ENCODE peak calls at places on chromosome 1, in eight cellular contexts. H, E, X, P, N, K, T and Y are unnamed samples.

GRCh38 chr1:14441302-14441741 is 157.2 kb upstream of the KAZN start:
- DNase-seq in N (no peak), E (no peak), X (peak), K (no peak), T (peak), H (no peak), P (no peak), Y (no peak)

GRCh38 chr1:112704511-112704907 is 2.4 kb downstream of the RHOC start:
- DNase-seq in K (no peak), N (no peak), E (no peak), T (no peak), X (no peak), H (no peak), P (no peak), Y (no peak)

GRCh38 chr1:180252638-180253536 is 22.8 kb downstream of the LHX4 start:
- DNase-seq in T (peak), H (peak), P (peak), K (peak), X (peak), E (peak), N (peak), Y (peak)

GRCh38 chr1:5810553-5811270 is 181.5 kb downstream of the NPHP4 start:
- DNase-seq in H (no peak), K (no peak), T (no peak), E (no peak), N (no peak), P (no peak), X (no peak), Y (no peak)

GRCh38 chr1:182175340-182176068 is 114.0 kb upstream of the ZNF648 start:
- DNase-seq in P (peak), K (no peak), T (peak), N (peak), E (no peak), H (peak), X (peak), Y (no peak)

GRCh38 chr1:25182629-25183028 is 49.7 kb downstream of the SYF2 start:
- DNase-seq in E (no peak), H (no peak), X (no peak), T (peak), P (no peak), K (peak), N (no peak), Y (no peak)

GRCh38 chr1:68384321-68384813 is 65.4 kb downstream of the RPE65 start:
- DNase-seq in N (peak), X (no peak), H (peak), E (no peak), T (peak), K (peak), P (no peak), Y (no peak)

GRCh38 chr1:236830560-236830959 is 35.5 kb downstream of the MTR start:
- DNase-seq in N (peak), T (no peak), H (no peak), E (no peak), X (no peak), P (no peak), K (no peak), Y (no peak)

GRCh38 chr1:173175514-173176146 is 31.5 kb downstream of the TNFSF4 start:
- DNase-seq in H (no peak), T (peak), X (no peak), P (no peak), E (no peak), K (peak), N (no peak), Y (no peak)

GRCh38 chr1:117815105-117815812 is 114.2 kb downstream of the GDAP2 start:
- DNase-seq in E (no peak), H (no peak), N (no peak), T (peak), K (peak), X (no peak), P (no peak), Y (no peak)

GRCh38 chr1:47409311-47410085 is 6.6 kb upstream of the FOXE3 start:
- DNase-seq in P (no peak), E (no peak), T (no peak), H (no peak), X (no peak), K (no peak), N (no peak), Y (no peak)

GRCh38 chr1:26910343-26911160 is 3.2 kb downstream of the NR0B2 start:
- DNase-seq in N (peak), T (no peak), H (no peak), X (no peak), P (no peak), K (no peak), E (no peak), Y (no peak)

GRCh38 chr1:236858203-236858602 is 63.1 kb downstream of the MTR start:
- DNase-seq in H (no peak), E (no peak), X (no peak), T (no peak), K (no peak), P (no peak), N (no peak), Y (no peak)

GRCh38 chr1:68188644-68189340 is 43.5 kb downstream of the WLS start:
- DNase-seq in P (no peak), H (no peak), K (peak), N (no peak), T (no peak), X (no peak), E (no peak), Y (no peak)

GRCh38 chr1:156140879-156141707 is 12.3 kb upstream of the SEMA4A start:
- DNase-seq in H (no peak), K (peak), P (no peak), T (no peak), N (no peak), E (no peak), X (peak), Y (no peak)

GRCh38 chr1:47681735-47682134 is 243.9 kb downstream of the FOXD2 start:
- DNase-seq in H (no peak), T (no peak), N (no peak), K (no peak), P (no peak), E (no peak), X (no peak), Y (no peak)

GRCh38 chr1:21523297-21523813 is 14.1 kb downstream of the ALPL start:
- DNase-seq in K (no peak), X (no peak), H (no peak), T (no peak), P (no peak), N (no peak), E (no peak), Y (no peak)

GRCh38 chr1:55854911-55855310 is 639.7 kb upstream of the USP24 start:
- DNase-seq in H (no peak), E (no peak), X (no peak), T (no peak), N (no peak), P (no peak), K (no peak), Y (no peak)

GRCh38 chr1:55334797-55335196 is 119.6 kb upstream of the USP24 start:
- DNase-seq in X (no peak), E (no peak), H (no peak), P (no peak), T (no peak), N (no peak), K (no peak), Y (no peak)

GRCh38 chr1:158972841-158973240 is 36.9 kb upstream of the IFI16 start:
- DNase-seq in E (no peak), K (peak), X (no peak), T (peak), H (peak), P (no peak), N (no peak), Y (no peak)

GRCh38 chr1:907611-908451 is 15.9 kb upstream of the SAMD11 start:
- DNase-seq in P (no peak), H (no peak), K (no peak), E (no peak), N (peak), T (no peak), X (no peak), Y (peak)

GRCh38 chr1:108050134-108050533 is 85.2 kb upstream of the VAV3 start:
- DNase-seq in T (peak), E (no peak), K (no peak), P (no peak), X (no peak), N (peak), H (no peak), Y (no peak)

GRCh38 chr1:111504097-111504496 is 664 bp upstream of the ADORA3 start:
- DNase-seq in E (no peak), P (no peak), H (no peak), K (no peak), X (no peak), T (no peak), N (no peak), Y (no peak)
- H3K4me3 ChIP-seq in E (no peak), P (no peak), H (no peak), K (no peak), X (no peak), T (no peak), N (no peak), Y (no peak)

GRCh38 chr1:29260531-29260930 is 24.2 kb downstream of the PTPRU start:
- DNase-seq in K (no peak), P (no peak), X (no peak), N (no peak), H (no peak), E (no peak), T (no peak), Y (no peak)
- H3K4me3 ChIP-seq in K (peak), P (no peak), X (no peak), N (no peak), H (no peak), E (peak), T (no peak), Y (no peak)

GRCh38 chr1:147202576-147202975 is 22.6 kb downstream of the FMO5 start:
- DNase-seq in E (no peak), K (no peak), T (peak), P (no peak), H (no peak), N (no peak), X (no peak), Y (no peak)
- H3K4me3 ChIP-seq in E (no peak), K (no peak), T (no peak), P (no peak), H (no peak), N (no peak), X (no peak), Y (no peak)

DNA sequence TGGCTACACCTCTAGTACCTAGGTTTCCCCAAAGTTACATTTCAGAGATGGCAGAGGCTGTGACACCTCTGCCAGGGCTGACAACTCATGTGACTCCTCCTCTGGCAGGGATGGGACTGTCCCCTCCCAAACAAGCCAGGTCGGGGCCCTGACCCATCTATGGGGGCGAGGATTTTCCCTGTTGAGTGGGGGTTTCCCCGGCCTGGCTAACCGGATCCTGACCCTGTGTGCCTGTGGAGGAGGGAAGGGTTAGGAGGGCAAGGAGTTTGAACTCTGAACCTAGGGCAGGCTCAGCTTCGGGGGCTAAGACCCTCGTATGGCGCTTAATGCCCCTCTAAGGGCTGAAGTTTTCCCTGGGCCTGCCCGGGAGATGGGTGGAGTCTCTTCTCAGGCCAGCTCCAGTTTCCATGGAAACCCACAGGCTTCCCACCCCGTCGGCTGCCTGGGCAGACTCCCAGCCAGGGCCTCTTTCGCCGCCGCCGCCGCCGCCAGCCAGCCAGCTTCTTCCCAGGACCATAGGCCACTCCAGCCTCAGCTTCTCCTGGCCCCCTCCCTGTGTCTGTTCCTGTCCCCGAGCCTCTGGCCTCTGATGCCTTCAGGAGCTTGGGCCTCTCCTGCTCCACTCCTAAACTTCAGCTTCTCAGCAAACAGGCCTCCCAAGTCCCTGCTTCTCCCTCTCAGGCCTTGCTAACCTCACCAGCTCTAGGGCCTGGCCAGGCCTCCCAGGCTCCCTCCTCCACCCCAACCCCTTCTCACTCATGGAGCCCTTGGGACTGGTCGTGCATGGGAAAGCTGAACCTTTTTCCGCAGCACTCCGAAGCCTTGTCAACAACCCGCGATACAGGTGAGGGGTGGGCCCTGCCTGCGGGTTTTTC is at the start of gene BTBD19:
- DNase-seq in H (peak), X (no peak), E (peak), P (peak), T (no peak), K (peak), N (peak), Y (no peak)
- H3K4me3 ChIP-seq in H (peak), X (peak), E (peak), P (no peak), T (no peak), K (peak), N (no peak), Y (peak)

GRCh38 chr1:162023181-162023546 is 505 bp downstream of the OLFML2B start:
- DNase-seq in P (no peak), T (no peak), H (no peak), N (no peak), K (peak), E (no peak), X (no peak), Y (no peak)
- H3K4me3 ChIP-seq in P (no peak), T (peak), H (peak), N (no peak), K (peak), E (peak), X (peak), Y (peak)

GRCh38 chr1:42748461-42749410 is 8.7 kb upstream of the CLDN19 start:
- DNase-seq in K (no peak), X (no peak), E (no peak), N (no peak), P (no peak), H (no peak), T (no peak), Y (no peak)

GRCh38 chr1:42752284-42752683 is 12.2 kb upstream of the CLDN19 start:
- DNase-seq in H (no peak), K (no peak), E (no peak), N (no peak), P (no peak), T (no peak), X (no peak), Y (no peak)

GRCh38 chr1:42747125-42747524 is 7.1 kb upstream of the CLDN19 start:
- DNase-seq in H (no peak), K (peak), X (no peak), E (peak), P (no peak), N (peak), T (peak), Y (peak)

GRCh38 chr1:42748021-42748420 is 8.0 kb upstream of the CLDN19 start:
- DNase-seq in T (no peak), E (no peak), K (no peak), P (no peak), N (no peak), X (no peak), H (no peak), Y (no peak)

GRCh38 chr1:42750041-42750440 is 10.0 kb upstream of the CLDN19 start:
- DNase-seq in H (no peak), P (no peak), E (no peak), X (no peak), T (no peak), N (no peak), K (no peak), Y (no peak)
- H3K4me3 ChIP-seq in H (no peak), P (no peak), E (no peak), X (no peak), T (no peak), N (no peak), K (no peak), Y (no peak)

GRCh38 chr1:19665044-19665455 is 375 bp downstream of the HTR6 start:
- DNase-seq in T (no peak), K (no peak), H (no peak), N (no peak), X (no peak), E (no peak), P (no peak), Y (no peak)
- H3K4me3 ChIP-seq in T (peak), K (no peak), H (peak), N (no peak), X (peak), E (peak), P (no peak), Y (peak)

GRCh38 chr1:209805341-209805781 is 581 bp downstream of the IRF6 start:
- DNase-seq in T (peak), E (peak), K (no peak), H (no peak), N (peak), X (no peak), P (peak), Y (no peak)
- H3K4me3 ChIP-seq in T (peak), E (peak), K (no peak), H (no peak), N (peak), X (peak), P (peak), Y (peak)